ENCODE peak calls at places on chromosomes 4 and X, in four cellular contexts. One of them, this sample, is unnamed.

GRCh38 chr4:1508161-1509160 is 102.2 kb upstream of the NKX1-1 start:
- DNase-seq in left colon: no peak
- DNase-seq in body of pancreas: peak; percentile 3
- DNase-seq in activated T-cell treated with anti-CD3 and anti-CD28 coated beads for 24 hours: no peak
- DNase-seq in this sample: no peak

GRCh38 chr4:165915215-165915614 is 42.2 kb downstream of the TLL1 start:
- DNase-seq in left colon: no peak
- DNase-seq in body of pancreas: no peak
- DNase-seq in activated T-cell treated with anti-CD3 and anti-CD28 coated beads for 24 hours: no peak
- DNase-seq in this sample: no peak

GRCh38 chr4:80751200-80751599 is 279.3 kb upstream of the BMP3 start:
- DNase-seq in left colon: no peak
- DNase-seq in body of pancreas: no peak
- DNase-seq in activated T-cell treated with anti-CD3 and anti-CD28 coated beads for 24 hours: no peak
- DNase-seq in this sample: no peak

GRCh38 chr4:154982187-154983047 is 201.3 kb downstream of the RBM46 start:
- DNase-seq in left colon: peak; percentile 63
- DNase-seq in body of pancreas: peak; percentile 62
- DNase-seq in activated T-cell treated with anti-CD3 and anti-CD28 coated beads for 24 hours: peak; percentile 13
- DNase-seq in this sample: peak; percentile 10

GRCh38 chr4:80033581-80033980 is 39.4 kb downstream of the ANTXR2 start:
- DNase-seq in left colon: no peak
- DNase-seq in body of pancreas: no peak
- DNase-seq in activated T-cell treated with anti-CD3 and anti-CD28 coated beads for 24 hours: no peak
- DNase-seq in this sample: no peak

GRCh38 chrX:9816094-9816700 is 30.0 kb downstream of the SHROOM2 start:
- DNase-seq in left colon: no peak
- DNase-seq in body of pancreas: no peak
- DNase-seq in activated T-cell treated with anti-CD3 and anti-CD28 coated beads for 24 hours: no peak
- DNase-seq in this sample: no peak

GRCh38 chrX:154526901-154527675 is 11.1 kb upstream of the FAM3A start:
- DNase-seq in left colon: peak; percentile 86
- DNase-seq in body of pancreas: peak; percentile 79
- DNase-seq in activated T-cell treated with anti-CD3 and anti-CD28 coated beads for 24 hours: no peak
- DNase-seq in this sample: no peak

GRCh38 chr4:27129871-27130277 is 269.2 kb downstream of the STIM2 start:
- DNase-seq in left colon: no peak
- DNase-seq in body of pancreas: no peak
- DNase-seq in activated T-cell treated with anti-CD3 and anti-CD28 coated beads for 24 hours: no peak
- DNase-seq in this sample: no peak

GRCh38 chr4:141133146-141134006 is at the start of gene RNF150:
- DNase-seq in left colon: peak; percentile 57
- DNase-seq in body of pancreas: peak; percentile 73
- DNase-seq in activated T-cell treated with anti-CD3 and anti-CD28 coated beads for 24 hours: peak; percentile 30
- DNase-seq in this sample: peak; percentile 71

GRCh38 chrX:78652971-78653822 is 5.9 kb downstream of the RTL3 start:
- DNase-seq in left colon: no peak
- DNase-seq in body of pancreas: no peak
- DNase-seq in activated T-cell treated with anti-CD3 and anti-CD28 coated beads for 24 hours: no peak
- DNase-seq in this sample: peak; percentile 1

GRCh38 chrX:107450823-107451509 is 1.5 kb downstream of the FRMPD3 start:
- DNase-seq in left colon: no peak
- DNase-seq in body of pancreas: no peak
- DNase-seq in activated T-cell treated with anti-CD3 and anti-CD28 coated beads for 24 hours: no peak
- DNase-seq in this sample: no peak

This sample was measured in stimulated activated naive B cell treated with anti-CD40 and anti-IgM and Interleukin-4, amounts not matched to agents 10 μg/mL and 1 μg/mL and 100 μg/mL, for 72 hours.